ENCODE peak calls at places on chromosomes 3 and 15, in ten cellular contexts. One of them, this sample, is unnamed. For H3K4me1, the result is how much of the 10 kb centered on the place peaks cover.

GRCh38 chr3:88988906-88989305 is 118.5 kb upstream of the EPHA3 start:
- DNase-seq in OCI-LY7: no peak
- DNase-seq in body of pancreas: no peak
- DNase-seq in prostate gland: no peak
- DNase-seq in transverse colon: no peak
- DNase-seq in MM.1S: no peak
- DNase-seq in RWPE2: no peak
- DNase-seq in hepatocyte: peak
- DNase-seq in adrenal gland: no peak
- DNase-seq in pancreas: no peak
- DNase-seq in this sample: no peak

GRCh38 chr3:122678496-122678895 is 2.1 kb upstream of the PARP14 start:
- DNase-seq in OCI-LY7: no peak
- DNase-seq in body of pancreas: peak
- DNase-seq in prostate gland: no peak
- DNase-seq in transverse colon: no peak
- DNase-seq in MM.1S: no peak
- DNase-seq in RWPE2: no peak
- DNase-seq in hepatocyte: no peak
- DNase-seq in adrenal gland: no peak
- DNase-seq in pancreas: no peak
- DNase-seq in this sample: no peak

GRCh38 chr3:127408684-127409420 is 121.0 kb upstream of the PRR20G start:
- DNase-seq in OCI-LY7: peak
- DNase-seq in body of pancreas: no peak
- DNase-seq in prostate gland: no peak
- DNase-seq in transverse colon: no peak
- DNase-seq in MM.1S: no peak
- DNase-seq in RWPE2: peak
- DNase-seq in hepatocyte: no peak
- DNase-seq in adrenal gland: peak
- DNase-seq in pancreas: no peak
- DNase-seq in this sample: no peak

GRCh38 chr15:60757831-60758570 is 279.1 kb upstream of the ICE2 start:
- DNase-seq in OCI-LY7: no peak
- DNase-seq in body of pancreas: peak
- DNase-seq in prostate gland: peak
- DNase-seq in transverse colon: no peak
- DNase-seq in MM.1S: no peak
- DNase-seq in RWPE2: no peak
- DNase-seq in hepatocyte: peak
- DNase-seq in adrenal gland: peak
- DNase-seq in pancreas: no peak
- DNase-seq in this sample: peak

GRCh38 chr15:79007066-79007465 is 62.2 kb upstream of the CTSH start:
- DNase-seq in OCI-LY7: peak
- DNase-seq in body of pancreas: peak
- DNase-seq in prostate gland: no peak
- DNase-seq in transverse colon: peak
- DNase-seq in MM.1S: peak
- DNase-seq in RWPE2: no peak
- DNase-seq in hepatocyte: peak
- DNase-seq in adrenal gland: peak
- DNase-seq in pancreas: no peak
- DNase-seq in this sample: peak

GRCh38 chr15:88802250-88802990 is 816 bp upstream of the ACAN start:
- DNase-seq in OCI-LY7: no peak
- DNase-seq in body of pancreas: no peak
- DNase-seq in prostate gland: no peak
- DNase-seq in transverse colon: no peak
- DNase-seq in MM.1S: no peak
- DNase-seq in RWPE2: no peak
- DNase-seq in hepatocyte: no peak
- DNase-seq in adrenal gland: no peak
- DNase-seq in pancreas: no peak
- DNase-seq in this sample: no peak

GRCh38 chr3:16740531-16740930 is 135.3 kb upstream of the DAZL start:
- DNase-seq in OCI-LY7: no peak
- DNase-seq in body of pancreas: no peak
- DNase-seq in prostate gland: no peak
- DNase-seq in transverse colon: no peak
- DNase-seq in MM.1S: no peak
- DNase-seq in RWPE2: no peak
- DNase-seq in hepatocyte: no peak
- DNase-seq in adrenal gland: no peak
- DNase-seq in pancreas: no peak
- DNase-seq in this sample: no peak

GRCh38 chr3:160225181-160226025 is at the start of gene C3orf80:
- DNase-seq in OCI-LY7: peak
- DNase-seq in body of pancreas: peak
- DNase-seq in prostate gland: no peak
- DNase-seq in transverse colon: peak
- DNase-seq in MM.1S: peak
- DNase-seq in RWPE2: peak
- DNase-seq in hepatocyte: peak
- DNase-seq in adrenal gland: no peak
- DNase-seq in pancreas: peak
- DNase-seq in this sample: peak

GRCh38 chr15:42131826-42132806 is 24.3 kb downstream of the PLA2G4F start:
- DNase-seq in OCI-LY7: no peak
- DNase-seq in body of pancreas: peak
- DNase-seq in prostate gland: no peak
- DNase-seq in transverse colon: no peak
- DNase-seq in MM.1S: no peak
- DNase-seq in RWPE2: no peak
- DNase-seq in hepatocyte: peak
- DNase-seq in adrenal gland: peak
- DNase-seq in pancreas: no peak
- DNase-seq in this sample: no peak

GRCh38 chr3:139571744-139572143 is 32.2 kb upstream of the RBP1 start:
- DNase-seq in OCI-LY7: no peak
- DNase-seq in body of pancreas: no peak
- DNase-seq in prostate gland: no peak
- DNase-seq in transverse colon: no peak
- DNase-seq in MM.1S: no peak
- DNase-seq in RWPE2: no peak
- DNase-seq in hepatocyte: no peak
- DNase-seq in adrenal gland: no peak
- DNase-seq in pancreas: no peak
- DNase-seq in this sample: no peak

GRCh38 chr3:15610083-15610482 is 8.5 kb downstream of the BTD start:
- DNase-seq in OCI-LY7: no peak
- DNase-seq in body of pancreas: peak
- DNase-seq in prostate gland: no peak
- DNase-seq in transverse colon: no peak
- DNase-seq in MM.1S: no peak
- DNase-seq in RWPE2: peak
- DNase-seq in hepatocyte: peak
- DNase-seq in adrenal gland: peak
- DNase-seq in pancreas: no peak
- DNase-seq in this sample: no peak

GRCh38 chr15:39127925-39128617 is 452.8 kb upstream of the THBS1 start:
- DNase-seq in OCI-LY7: no peak
- DNase-seq in body of pancreas: peak
- DNase-seq in prostate gland: peak
- DNase-seq in transverse colon: peak
- DNase-seq in MM.1S: no peak
- DNase-seq in RWPE2: peak
- DNase-seq in hepatocyte: peak
- DNase-seq in adrenal gland: no peak
- DNase-seq in pancreas: peak
- DNase-seq in this sample: no peak

GRCh38 chr3:62415312-62415791 is 42.0 kb upstream of the FEZF2 start:
- DNase-seq in OCI-LY7: no peak
- DNase-seq in body of pancreas: no peak
- DNase-seq in prostate gland: no peak
- DNase-seq in transverse colon: no peak
- DNase-seq in MM.1S: no peak
- DNase-seq in RWPE2: no peak
- DNase-seq in hepatocyte: no peak
- DNase-seq in adrenal gland: no peak
- DNase-seq in pancreas: no peak
- DNase-seq in this sample: no peak

GRCh38 chr3:62416109-62416508 is 42.8 kb upstream of the FEZF2 start:
- DNase-seq in OCI-LY7: no peak
- DNase-seq in body of pancreas: no peak
- DNase-seq in prostate gland: no peak
- DNase-seq in transverse colon: no peak
- DNase-seq in MM.1S: no peak
- DNase-seq in RWPE2: no peak
- DNase-seq in hepatocyte: no peak
- DNase-seq in adrenal gland: no peak
- DNase-seq in pancreas: no peak
- DNase-seq in this sample: no peak

GRCh38 chr3:62421275-62421674 is 47.9 kb upstream of the FEZF2 start:
- DNase-seq in OCI-LY7: no peak
- DNase-seq in body of pancreas: no peak
- DNase-seq in prostate gland: no peak
- DNase-seq in transverse colon: no peak
- DNase-seq in MM.1S: no peak
- DNase-seq in RWPE2: no peak
- DNase-seq in hepatocyte: no peak
- DNase-seq in adrenal gland: no peak
- DNase-seq in pancreas: no peak
- DNase-seq in this sample: no peak
- H3K4me1 ChIP-seq in OCI-LY7: under half
- H3K4me1 ChIP-seq in body of pancreas: under half
- H3K4me1 ChIP-seq in prostate gland: under half
- H3K4me1 ChIP-seq in transverse colon: under half
- H3K4me1 ChIP-seq in MM.1S: under half
- H3K4me1 ChIP-seq in RWPE2: under half
- H3K4me1 ChIP-seq in hepatocyte: under half
- H3K4me1 ChIP-seq in adrenal gland: under half
- H3K4me1 ChIP-seq in pancreas: under half
- H3K4me1 ChIP-seq in this sample: under half

GRCh38 chr3:49025005-49025792 is 3.3 kb downstream of the NDUFAF3 start:
- DNase-seq in OCI-LY7: no peak
- DNase-seq in body of pancreas: no peak
- DNase-seq in prostate gland: no peak
- DNase-seq in transverse colon: no peak
- DNase-seq in MM.1S: peak
- DNase-seq in RWPE2: no peak
- DNase-seq in hepatocyte: no peak
- DNase-seq in adrenal gland: no peak
- DNase-seq in pancreas: no peak
- DNase-seq in this sample: no peak
- H3K4me1 ChIP-seq in OCI-LY7: half or more
- H3K4me1 ChIP-seq in body of pancreas: half or more
- H3K4me1 ChIP-seq in prostate gland: under half
- H3K4me1 ChIP-seq in transverse colon: under half
- H3K4me1 ChIP-seq in MM.1S: half or more
- H3K4me1 ChIP-seq in RWPE2: under half
- H3K4me1 ChIP-seq in hepatocyte: under half
- H3K4me1 ChIP-seq in adrenal gland: under half
- H3K4me1 ChIP-seq in pancreas: under half
- H3K4me1 ChIP-seq in this sample: under half

DNA sequence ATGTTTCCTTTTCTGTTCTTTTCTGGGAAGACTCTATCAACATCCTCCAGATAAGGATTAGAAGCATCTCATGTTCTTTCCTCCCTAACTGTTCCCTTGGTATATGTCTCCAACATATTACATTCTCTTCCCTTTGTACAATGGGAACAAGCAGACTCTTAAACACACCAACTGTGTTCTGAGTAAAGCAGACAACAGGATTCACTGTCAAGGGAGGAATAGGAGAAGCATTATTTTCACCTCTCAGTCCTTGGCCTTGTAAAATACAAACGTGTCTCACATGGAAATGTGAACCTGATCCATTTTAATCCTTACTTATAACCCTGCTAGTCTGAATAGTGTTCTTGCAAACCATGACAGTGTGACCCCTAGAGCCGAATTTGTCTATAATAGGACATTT is 19.6 kb downstream of the GYG1 start:
- DNase-seq in OCI-LY7: no peak
- DNase-seq in body of pancreas: no peak
- DNase-seq in prostate gland: no peak
- DNase-seq in transverse colon: no peak
- DNase-seq in MM.1S: no peak
- DNase-seq in RWPE2: no peak
- DNase-seq in hepatocyte: no peak
- DNase-seq in adrenal gland: no peak
- DNase-seq in pancreas: no peak
- DNase-seq in this sample: no peak
- H3K4me1 ChIP-seq in OCI-LY7: under half
- H3K4me1 ChIP-seq in body of pancreas: under half
- H3K4me1 ChIP-seq in prostate gland: under half
- H3K4me1 ChIP-seq in transverse colon: under half
- H3K4me1 ChIP-seq in MM.1S: under half
- H3K4me1 ChIP-seq in RWPE2: under half
- H3K4me1 ChIP-seq in hepatocyte: under half
- H3K4me1 ChIP-seq in adrenal gland: under half
- H3K4me1 ChIP-seq in pancreas: under half
- H3K4me1 ChIP-seq in this sample: under half

GRCh38 chr3:151075869-151076573 is 9.4 kb upstream of the MED12L start:
- DNase-seq in OCI-LY7: no peak
- DNase-seq in body of pancreas: no peak
- DNase-seq in prostate gland: no peak
- DNase-seq in transverse colon: no peak
- DNase-seq in MM.1S: no peak
- DNase-seq in RWPE2: no peak
- DNase-seq in hepatocyte: no peak
- DNase-seq in adrenal gland: no peak
- DNase-seq in pancreas: no peak
- DNase-seq in this sample: no peak
- H3K4me1 ChIP-seq in OCI-LY7: under half
- H3K4me1 ChIP-seq in body of pancreas: under half
- H3K4me1 ChIP-seq in prostate gland: under half
- H3K4me1 ChIP-seq in transverse colon: under half
- H3K4me1 ChIP-seq in MM.1S: under half
- H3K4me1 ChIP-seq in RWPE2: under half
- H3K4me1 ChIP-seq in hepatocyte: under half
- H3K4me1 ChIP-seq in adrenal gland: under half
- H3K4me1 ChIP-seq in pancreas: under half
- H3K4me1 ChIP-seq in this sample: under half

DNA sequence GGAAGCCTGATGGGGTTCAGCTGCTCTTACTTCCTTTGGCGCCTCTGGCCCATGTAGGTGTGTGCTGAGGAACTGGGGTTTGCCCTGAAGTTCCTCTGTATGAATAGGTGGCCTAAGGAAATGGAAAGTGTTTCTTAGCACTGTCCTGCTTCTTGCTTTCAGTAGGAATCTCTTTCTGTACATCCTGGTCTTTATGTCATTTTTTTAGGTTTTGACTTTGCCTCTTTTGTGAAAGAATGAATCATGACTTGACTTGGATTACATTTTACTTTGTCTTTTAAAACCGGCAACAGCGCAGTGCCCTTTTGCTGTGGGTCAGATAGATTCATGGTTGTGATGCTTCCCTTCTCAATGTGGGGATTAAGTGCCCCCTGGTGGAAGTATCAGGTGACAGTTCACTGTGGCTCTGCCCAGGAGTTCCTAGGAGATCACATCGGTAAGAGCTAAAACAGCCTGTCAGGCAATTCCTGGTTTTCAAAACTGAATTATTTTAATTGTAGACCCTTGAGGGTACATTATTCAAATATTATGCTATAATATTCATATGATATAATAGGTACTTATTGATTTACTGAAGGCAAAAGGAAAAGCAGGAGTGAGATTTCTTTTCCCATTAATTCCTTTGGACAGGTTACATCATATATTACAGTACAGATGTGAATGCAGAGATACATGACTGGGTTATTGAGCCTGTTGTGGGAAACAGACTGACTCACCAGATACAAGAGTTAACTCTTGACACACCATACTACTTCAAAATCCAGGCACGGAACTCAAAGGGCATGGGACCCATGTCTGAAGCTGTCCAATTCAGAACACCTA is 95.4 kb downstream of the HCN4 start:
- DNase-seq in OCI-LY7: peak
- DNase-seq in body of pancreas: peak
- DNase-seq in prostate gland: peak
- DNase-seq in transverse colon: peak
- DNase-seq in MM.1S: peak
- DNase-seq in RWPE2: no peak
- DNase-seq in hepatocyte: peak
- DNase-seq in adrenal gland: peak
- DNase-seq in pancreas: peak
- DNase-seq in this sample: peak
- H3K4me1 ChIP-seq in OCI-LY7: under half
- H3K4me1 ChIP-seq in body of pancreas: under half
- H3K4me1 ChIP-seq in prostate gland: under half
- H3K4me1 ChIP-seq in transverse colon: under half
- H3K4me1 ChIP-seq in MM.1S: under half
- H3K4me1 ChIP-seq in RWPE2: under half
- H3K4me1 ChIP-seq in hepatocyte: under half
- H3K4me1 ChIP-seq in adrenal gland: under half
- H3K4me1 ChIP-seq in pancreas: under half
- H3K4me1 ChIP-seq in this sample: under half